ENCODE peak calls at places on chromosome 11, in seven cellular contexts. P is astrocyte of the spinal cord, I is AG09309, U is prostate gland, L is neural crest cell, Q is thoracic aorta, T is tibial artery. R is an unnamed sample.

GRCh38 chr11:15824060-15824459 is 532.3 kb downstream of the SOX6 start:
- DNase-seq in L (no peak), P (no peak), T (no peak), I (no peak), Q (no peak), U (no peak), R (no peak)

GRCh38 chr11:134617360-134617759 is 205.3 kb upstream of the B3GAT1 start:
- DNase-seq in I (no peak), Q (no peak), L (no peak), U (no peak), T (no peak), P (no peak), R (no peak)

GRCh38 chr11:8593935-8594909 is at the start of gene STK33:
- DNase-seq in P (peak), L (peak), Q (no peak), T (no peak), I (no peak), U (no peak), R (peak)

GRCh38 chr11:103109818-103110388 is 677 bp downstream of the DYNC2H1 start:
- DNase-seq in T (peak), P (peak), Q (no peak), I (no peak), L (no peak), U (no peak), R (peak)

GRCh38 chr11:58923300-58923788 is 15.9 kb upstream of the GLYATL1 start:
- DNase-seq in L (no peak), I (no peak), P (peak), T (no peak), Q (no peak), U (peak), R (no peak)

GRCh38 chr11:69086152-69086551 is 37.4 kb downstream of the TPCN2 start:
- DNase-seq in L (no peak), I (no peak), T (no peak), P (no peak), Q (no peak), U (no peak), R (peak)

GRCh38 chr11:14237333-14237988 is 121.5 kb downstream of the RRAS2 start:
- DNase-seq in L (no peak), U (no peak), P (no peak), Q (no peak), T (no peak), I (no peak), R (no peak)

GRCh38 chr11:67282155-67282875 is 6.8 kb upstream of the ANKRD13D start:
- DNase-seq in L (no peak), I (no peak), T (no peak), U (no peak), P (no peak), Q (no peak), R (peak)

GRCh38 chr11:6440906-6441358 is at the start of gene HPX:
- DNase-seq in L (no peak), Q (no peak), I (no peak), P (no peak), T (no peak), U (no peak), R (no peak)

GRCh38 chr11:6609502-6610015 is 2.5 kb downstream of the TAF10 start:
- DNase-seq in Q (no peak), P (no peak), L (no peak), I (no peak), U (no peak), T (no peak), R (no peak)

GRCh38 chr11:102436546-102436945 is 16.0 kb downstream of the TMEM123 start:
- DNase-seq in I (peak), P (no peak), U (no peak), T (no peak), L (no peak), Q (no peak), R (no peak)

GRCh38 chr11:48041877-48042698 is 61.7 kb downstream of the PTPRJ start:
- DNase-seq in T (no peak), I (no peak), U (peak), P (no peak), L (no peak), Q (no peak), R (no peak)

GRCh38 chr11:105915036-105915435 is 107.0 kb downstream of the MSANTD4 start:
- DNase-seq in P (peak), T (no peak), L (no peak), U (no peak), Q (no peak), I (no peak), R (no peak)

GRCh38 chr11:56885854-56886253 is 102.9 kb upstream of the OR5AK2 start:
- DNase-seq in L (no peak), I (no peak), P (no peak), Q (no peak), T (no peak), U (no peak), R (no peak)

GRCh38 chr11:108324587-108324986 is 101.7 kb downstream of the ATM start:
- DNase-seq in I (peak), Q (no peak), P (peak), L (no peak), U (no peak), T (no peak), R (no peak)

GRCh38 chr11:131471976-131472375 is 101.6 kb downstream of the NTM start:
- DNase-seq in Q (no peak), L (no peak), T (no peak), U (no peak), P (no peak), I (no peak), R (no peak)

GRCh38 chr11:125564357-125564756 is 4.9 kb upstream of the EI24 start:
- DNase-seq in T (no peak), U (no peak), L (no peak), P (no peak), Q (no peak), I (no peak), R (no peak)

DNA sequence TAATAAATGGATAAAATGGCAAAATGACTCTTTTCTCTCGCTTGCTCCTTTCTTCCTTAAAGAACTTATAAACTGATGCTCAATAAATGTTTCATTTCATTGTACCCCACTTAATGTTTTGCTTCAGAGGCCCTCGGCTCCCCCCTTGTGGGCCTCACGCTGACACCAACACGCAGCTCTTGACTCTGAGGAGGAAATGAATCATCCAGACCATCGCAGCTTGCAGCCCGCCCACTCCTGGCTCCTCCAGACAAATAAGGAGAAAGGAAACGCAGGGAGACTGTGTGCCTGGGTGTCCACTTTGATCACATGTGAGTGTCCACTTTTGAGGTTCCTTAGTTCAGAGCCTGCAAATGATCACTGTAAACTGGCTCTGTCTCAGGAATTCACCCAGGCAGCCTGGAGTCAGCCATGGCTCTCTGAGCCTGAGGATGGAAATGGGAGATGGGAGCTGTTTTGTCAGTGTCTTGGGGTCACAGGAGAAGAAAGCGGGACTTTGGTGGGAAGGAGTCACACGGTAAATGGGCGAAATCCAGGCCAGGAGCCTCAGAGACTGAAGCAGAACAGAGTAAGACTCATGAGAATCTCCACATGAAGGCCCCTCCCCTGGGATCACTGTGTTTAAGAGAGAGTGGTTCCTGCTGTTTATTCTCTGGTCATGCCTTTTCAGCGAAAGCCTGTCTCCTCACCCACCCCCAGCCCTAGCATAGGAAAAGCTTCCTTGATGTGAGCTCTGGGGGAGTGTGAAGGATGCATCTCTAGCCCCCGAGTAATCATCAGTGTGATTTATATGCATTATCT is 96.5 kb downstream of the CWC15 start:
- DNase-seq in P (peak), I (peak), L (no peak), U (peak), T (peak), Q (peak), R (no peak)
- TF ChIP-seq CTCF in P (peak), I (peak), L (no peak), U (no peak), T (peak), Q (no peak), R (no peak)

GRCh38 chr11:119999220-119999619 is 138.7 kb downstream of the TRIM29 start:
- DNase-seq in Q (no peak), U (no peak), T (no peak), P (no peak), L (no peak), I (no peak), R (no peak)
- TF ChIP-seq CTCF in Q (no peak), U (no peak), T (no peak), P (no peak), L (peak), I (peak), R (no peak)

GRCh38 chr11:100801225-100801999 is 114.3 kb downstream of the ARHGAP42 start:
- DNase-seq in U (no peak), Q (no peak), I (no peak), L (no peak), P (no peak), T (no peak), R (no peak)
- TF ChIP-seq CTCF in U (no peak), Q (no peak), I (no peak), L (no peak), P (no peak), T (no peak), R (no peak)

GRCh38 chr11:44726278-44727113 is at the start of gene TSPAN18:
- DNase-seq in I (no peak), L (peak), T (no peak), U (no peak), P (no peak), Q (no peak), R (peak)
- TF ChIP-seq CTCF in I (no peak), L (no peak), T (no peak), U (no peak), P (no peak), Q (no peak), R (no peak)

GRCh38 chr11:118383657-118384056 is 17.7 kb upstream of the ATP5MG start:
- DNase-seq in Q (no peak), T (no peak), L (no peak), U (no peak), P (no peak), I (no peak), R (no peak)
- TF ChIP-seq CTCF in Q (no peak), T (no peak), L (no peak), U (no peak), P (no peak), I (no peak), R (no peak)

DNA sequence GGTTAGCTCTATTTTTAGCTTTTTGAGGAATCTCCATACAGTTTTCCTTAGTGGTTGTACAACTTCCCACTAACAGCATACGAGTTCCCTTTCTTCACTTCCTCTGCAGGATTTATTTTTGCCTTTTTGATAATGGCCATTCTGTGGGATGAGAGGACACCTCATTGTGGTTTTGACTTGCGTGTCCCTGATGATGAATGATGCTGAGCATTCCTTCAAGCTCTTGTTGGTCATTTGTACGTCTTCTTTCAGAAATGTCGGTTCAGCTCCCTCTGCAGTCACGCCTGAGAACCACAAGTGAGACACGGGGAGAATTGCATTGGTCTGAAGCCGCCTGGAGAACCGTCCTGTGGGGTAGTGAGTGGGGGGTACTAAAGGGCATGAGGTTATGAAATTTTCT is 2.0 kb upstream of the KRTAP5-10 start:
- DNase-seq in P (peak), L (peak), I (peak), Q (no peak), U (no peak), T (no peak), R (no peak)
- TF ChIP-seq CTCF in P (peak), L (peak), I (peak), Q (no peak), U (no peak), T (no peak), R (no peak)

GRCh38 chr11:46916251-46916650 is 2.1 kb downstream of the LRP4 start:
- DNase-seq in I (no peak), L (no peak), Q (no peak), U (peak), P (no peak), T (no peak), R (no peak)

GRCh38 chr11:46914910-46915309 is 3.4 kb downstream of the LRP4 start:
- DNase-seq in L (no peak), U (no peak), Q (no peak), T (no peak), P (no peak), I (no peak), R (no peak)

GRCh38 chr11:46913484-46913883 is 4.9 kb downstream of the LRP4 start:
- DNase-seq in U (no peak), I (no peak), T (no peak), L (no peak), Q (no peak), P (no peak), R (no peak)

GRCh38 chr11:46914363-46914762 is 4.0 kb downstream of the LRP4 start:
- DNase-seq in P (peak), I (no peak), L (no peak), U (no peak), T (no peak), Q (no peak), R (no peak)

DNA sequence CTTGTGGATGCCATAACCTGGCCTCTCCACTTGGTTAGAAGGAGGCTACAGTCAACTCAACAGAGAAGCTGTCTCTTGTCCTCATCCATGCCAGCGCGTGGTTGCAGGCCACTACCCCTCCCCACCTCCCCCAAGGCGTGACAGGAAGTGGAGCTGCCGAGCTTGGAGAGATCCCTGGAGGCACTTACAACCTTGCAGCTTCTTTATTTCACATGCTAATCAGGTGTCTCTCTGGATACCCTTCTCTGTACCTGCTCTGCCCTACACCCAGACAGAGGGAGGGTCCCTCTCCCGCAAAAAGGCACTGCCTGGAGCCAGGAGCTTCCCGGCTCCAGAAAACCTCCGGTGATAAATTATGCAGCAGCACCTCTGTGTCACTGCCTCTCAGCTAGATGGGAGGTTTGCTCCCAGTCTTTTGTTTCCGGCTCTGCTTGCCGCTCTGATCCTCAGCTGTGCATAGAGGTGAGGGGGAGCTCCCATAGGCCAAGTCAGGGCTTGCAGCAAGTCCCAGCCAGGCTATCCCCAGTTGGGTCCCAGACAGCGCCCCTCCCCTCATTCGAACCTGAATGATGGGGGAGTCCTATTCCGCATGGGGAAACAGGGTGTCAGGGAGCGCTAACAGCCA is 5.7 kb downstream of the LRP4 start:
- DNase-seq in T (no peak), L (peak), Q (no peak), I (no peak), U (no peak), P (no peak), R (peak)
- TF ChIP-seq CTCF in T (no peak), L (no peak), Q (no peak), I (no peak), U (no peak), P (no peak), R (no peak)

GRCh38 chr11:1260620-1261019 is 37.8 kb downstream of the MUC5B start:
- DNase-seq in L (no peak), T (no peak), U (no peak), I (no peak), Q (no peak), P (no peak), R (peak)

GRCh38 chr11:1260023-1260501 is 37.2 kb downstream of the MUC5B start:
- DNase-seq in L (no peak), U (no peak), I (no peak), P (no peak), Q (no peak), T (no peak), R (peak)

GRCh38 chr11:1261241-1262071 is 38.6 kb downstream of the MUC5B start:
- DNase-seq in T (no peak), Q (no peak), L (no peak), U (no peak), I (no peak), P (no peak), R (peak)

GRCh38 chr11:1262172-1263006 is 39.5 kb downstream of the MUC5B start:
- DNase-seq in I (peak), T (peak), U (peak), Q (peak), P (peak), L (peak), R (peak)

DNA sequence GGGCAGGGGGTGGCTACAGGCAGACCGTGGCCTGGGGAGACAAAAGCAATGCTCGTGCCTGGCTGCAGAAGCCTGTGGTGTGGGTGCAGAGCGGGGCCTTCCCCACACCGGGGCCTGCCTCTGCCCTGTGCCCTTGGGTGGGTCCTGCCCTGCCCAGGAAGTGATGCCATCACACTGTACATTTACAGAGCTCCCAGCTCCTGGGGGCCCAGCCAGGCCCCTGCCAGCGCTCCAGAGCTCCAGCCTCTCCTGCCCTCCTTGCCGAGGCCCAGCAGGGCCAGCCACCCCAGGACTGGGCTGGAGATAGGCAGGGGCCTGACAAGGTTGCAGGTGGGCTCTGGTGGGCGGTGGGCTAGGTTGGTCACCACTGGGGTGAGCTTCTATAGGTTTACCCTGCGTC is 40.2 kb downstream of the MUC5B start:
- DNase-seq in Q (no peak), P (no peak), I (no peak), U (no peak), L (no peak), T (no peak), R (no peak)
- TF ChIP-seq CTCF in Q (no peak), P (no peak), I (no peak), U (no peak), L (no peak), T (no peak), R (no peak)

DNA sequence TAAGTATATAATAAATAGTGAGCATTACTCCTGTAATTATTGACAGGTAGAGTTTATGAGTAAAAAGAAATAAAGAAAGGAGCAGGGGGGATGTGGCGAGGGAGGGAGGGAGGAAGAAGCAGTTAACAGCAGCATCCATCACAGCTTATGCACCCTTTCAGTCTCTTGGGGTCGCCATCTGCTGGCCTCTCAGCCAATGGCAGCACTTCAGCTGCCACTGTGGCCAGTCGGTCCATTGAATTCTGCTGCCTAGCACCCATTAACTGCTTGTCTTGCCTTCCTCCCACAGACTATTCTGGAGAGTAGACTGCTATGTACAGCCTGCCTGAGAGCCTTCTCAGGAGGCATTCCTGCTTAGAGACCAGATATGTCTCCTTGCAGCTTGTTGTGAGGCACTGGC is 388.3 kb downstream of the TENM4 start:
- DNase-seq in P (peak), Q (no peak), U (no peak), T (no peak), L (no peak), I (no peak), R (peak)
- TF ChIP-seq CTCF in P (peak), Q (no peak), U (no peak), T (no peak), L (peak), I (peak), R (no peak)

R was measured in glutamatergic neuron.